ENCODE peak calls at places on chromosomes 12 and 14, in four cellular contexts. One of them, this sample, is unnamed.

GRCh38 chr12:55933158-55933798 is 2.3 kb downstream of the DGKA start:
- DNase-seq in sigmoid colon: no peak
- DNase-seq in A549: peak
- DNase-seq in kidney: peak
- DNase-seq in this sample: no peak

GRCh38 chr12:52903855-52904508 is 894 bp downstream of the KRT8 start:
- DNase-seq in sigmoid colon: no peak
- DNase-seq in A549: peak
- DNase-seq in kidney: peak
- DNase-seq in this sample: no peak

GRCh38 chr14:24251880-24252288 is 9.5 kb upstream of the TINF2 start:
- DNase-seq in sigmoid colon: peak
- DNase-seq in A549: no peak
- DNase-seq in kidney: no peak
- DNase-seq in this sample: no peak

GRCh38 chr12:51926064-51926632 is 18.8 kb downstream of the ACVRL1 start:
- DNase-seq in sigmoid colon: no peak
- DNase-seq in A549: no peak
- DNase-seq in kidney: no peak
- DNase-seq in this sample: no peak

GRCh38 chr12:100164153-100164704 is 21.6 kb upstream of the BLTP3B start:
- DNase-seq in sigmoid colon: no peak
- DNase-seq in A549: no peak
- DNase-seq in kidney: no peak
- DNase-seq in this sample: no peak

GRCh38 chr14:105475916-105476845 is 1.6 kb downstream of the CRIP2 start:
- DNase-seq in sigmoid colon: no peak
- DNase-seq in A549: no peak
- DNase-seq in kidney: peak
- DNase-seq in this sample: no peak

GRCh38 chr14:38127356-38127755 is 80.3 kb upstream of the SSTR1 start:
- DNase-seq in sigmoid colon: no peak
- DNase-seq in A549: no peak
- DNase-seq in kidney: no peak
- DNase-seq in this sample: no peak

GRCh38 chr12:114355389-114356088 is 50.4 kb downstream of the TBX5 start:
- DNase-seq in sigmoid colon: no peak
- DNase-seq in A549: peak
- DNase-seq in kidney: no peak
- DNase-seq in this sample: peak

GRCh38 chr14:101077511-101078074 is 174.1 kb upstream of the RTL1 start:
- DNase-seq in sigmoid colon: peak
- DNase-seq in A549: no peak
- DNase-seq in kidney: no peak
- DNase-seq in this sample: no peak

GRCh38 chr12:1670815-1671268 is 20.0 kb upstream of the ADIPOR2 start:
- DNase-seq in sigmoid colon: no peak
- DNase-seq in A549: no peak
- DNase-seq in kidney: no peak
- DNase-seq in this sample: no peak

GRCh38 chr14:50974118-50974517 is 29.8 kb upstream of the PYGL start:
- DNase-seq in sigmoid colon: no peak
- DNase-seq in A549: no peak
- DNase-seq in kidney: no peak
- DNase-seq in this sample: no peak

GRCh38 chr14:73943083-73943482 is 6.8 kb downstream of the FAM161B start:
- DNase-seq in sigmoid colon: no peak
- DNase-seq in A549: peak
- DNase-seq in kidney: no peak
- DNase-seq in this sample: no peak

GRCh38 chr14:99513946-99514551 is 32.8 kb downstream of the CCNK start:
- DNase-seq in sigmoid colon: no peak
- DNase-seq in A549: no peak
- DNase-seq in kidney: no peak
- DNase-seq in this sample: no peak

GRCh38 chr14:88960528-88960927 is 136.1 kb downstream of the TTC8 start:
- DNase-seq in sigmoid colon: no peak
- DNase-seq in A549: no peak
- DNase-seq in kidney: no peak
- DNase-seq in this sample: no peak

GRCh38 chr14:68748691-68749090 is 44.2 kb downstream of the ZFP36L1 start:
- DNase-seq in sigmoid colon: no peak
- DNase-seq in A549: no peak
- DNase-seq in kidney: no peak
- DNase-seq in this sample: no peak

GRCh38 chr14:33566082-33566481 is 384.8 kb downstream of the EGLN3 start:
- DNase-seq in sigmoid colon: no peak
- DNase-seq in A549: no peak
- DNase-seq in kidney: no peak
- DNase-seq in this sample: no peak

GRCh38 chr12:26287666-26288408 is 92.5 kb downstream of the SSPN start:
- DNase-seq in sigmoid colon: no peak
- DNase-seq in A549: no peak
- DNase-seq in kidney: peak
- DNase-seq in this sample: no peak

GRCh38 chr14:93332032-93332852 is 594 bp downstream of the BTBD7 start:
- DNase-seq in sigmoid colon: peak
- DNase-seq in A549: peak
- DNase-seq in kidney: peak
- DNase-seq in this sample: no peak

GRCh38 chr12:106140223-106140986 is 1.7 kb upstream of the NUAK1 start:
- DNase-seq in sigmoid colon: no peak
- DNase-seq in A549: no peak
- DNase-seq in kidney: no peak
- DNase-seq in this sample: no peak
- H3K4me3 ChIP-seq in sigmoid colon: peak
- H3K4me3 ChIP-seq in A549: peak
- H3K4me3 ChIP-seq in kidney: peak
- H3K4me3 ChIP-seq in this sample: no peak

GRCh38 chr12:108629156-108629555 is 4.5 kb downstream of the SELPLG start:
- DNase-seq in sigmoid colon: no peak
- DNase-seq in A549: no peak
- DNase-seq in kidney: no peak
- DNase-seq in this sample: no peak
- H3K4me3 ChIP-seq in sigmoid colon: no peak
- H3K4me3 ChIP-seq in A549: no peak
- H3K4me3 ChIP-seq in kidney: no peak
- H3K4me3 ChIP-seq in this sample: peak

GRCh38 chr12:105931762-105932587 is 206.8 kb downstream of the NUAK1 start:
- DNase-seq in sigmoid colon: no peak
- DNase-seq in A549: no peak
- DNase-seq in kidney: no peak
- DNase-seq in this sample: no peak

GRCh38 chr12:105935106-105935505 is 203.6 kb downstream of the NUAK1 start:
- DNase-seq in sigmoid colon: no peak
- DNase-seq in A549: no peak
- DNase-seq in kidney: no peak
- DNase-seq in this sample: no peak

GRCh38 chr12:105936496-105936895 is 202.3 kb downstream of the NUAK1 start:
- DNase-seq in sigmoid colon: no peak
- DNase-seq in A549: no peak
- DNase-seq in kidney: no peak
- DNase-seq in this sample: no peak

GRCh38 chr12:105935981-105936380 is 202.8 kb downstream of the NUAK1 start:
- DNase-seq in sigmoid colon: no peak
- DNase-seq in A549: no peak
- DNase-seq in kidney: no peak
- DNase-seq in this sample: peak

DNA sequence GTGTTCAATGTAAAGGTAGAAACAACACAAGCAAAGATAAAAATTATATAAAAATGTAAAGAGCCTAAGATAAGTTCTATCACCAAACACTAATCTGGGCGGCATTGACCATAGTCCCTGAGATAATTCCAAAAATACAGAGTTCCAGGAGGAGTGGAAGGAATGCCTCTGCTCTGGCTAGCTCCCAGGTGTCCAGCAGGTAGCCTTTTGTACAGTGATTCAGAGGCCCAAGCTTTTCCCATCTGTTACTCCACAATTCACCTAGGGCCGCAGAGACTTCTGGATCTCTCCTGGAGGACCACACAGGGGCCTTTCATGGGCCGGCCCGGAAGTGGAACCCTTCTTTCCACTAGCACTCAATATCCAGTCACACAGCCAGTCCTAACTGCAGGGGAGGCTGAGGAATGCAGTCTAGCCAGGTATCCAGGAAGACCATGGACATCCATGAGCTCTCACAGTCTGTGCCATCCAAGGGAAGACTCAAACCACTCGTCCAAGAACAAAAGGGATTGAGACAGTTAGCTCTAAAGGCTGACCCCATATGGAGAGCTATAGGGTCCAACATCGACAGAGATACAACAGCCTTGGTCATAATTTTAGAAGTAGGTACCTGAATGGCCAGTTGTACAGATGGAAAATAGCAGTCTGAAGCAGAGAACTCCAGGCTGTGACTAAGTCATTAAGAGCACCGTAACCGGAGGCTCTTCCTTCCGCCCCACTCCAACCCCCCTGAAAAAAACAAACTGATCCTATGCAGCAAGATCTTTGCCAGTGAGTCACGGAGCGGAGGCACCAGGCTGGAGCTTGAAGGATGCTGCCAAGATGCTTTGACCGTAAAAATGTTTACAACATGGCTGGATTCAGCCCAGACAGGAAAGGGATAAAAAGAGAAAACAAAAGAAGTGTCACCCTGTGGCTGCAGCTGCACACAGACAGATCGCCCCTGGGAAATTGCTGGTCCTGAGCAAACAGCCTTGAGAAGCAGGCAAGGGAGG is 204.8 kb downstream of the NUAK1 start:
- DNase-seq in sigmoid colon: peak
- DNase-seq in A549: peak
- DNase-seq in kidney: peak
- DNase-seq in this sample: no peak
- H3K4me3 ChIP-seq in sigmoid colon: no peak
- H3K4me3 ChIP-seq in A549: no peak
- H3K4me3 ChIP-seq in kidney: no peak
- H3K4me3 ChIP-seq in this sample: no peak

GRCh38 chr12:48890657-48891418 is 25.2 kb upstream of the RND1 start:
- DNase-seq in sigmoid colon: peak
- DNase-seq in A549: peak
- DNase-seq in kidney: peak
- DNase-seq in this sample: peak
- H3K4me3 ChIP-seq in sigmoid colon: peak
- H3K4me3 ChIP-seq in A549: peak
- H3K4me3 ChIP-seq in kidney: no peak
- H3K4me3 ChIP-seq in this sample: no peak

GRCh38 chr12:91172051-91172450 is 10.6 kb downstream of the DCN start:
- DNase-seq in sigmoid colon: no peak
- DNase-seq in A549: no peak
- DNase-seq in kidney: no peak
- DNase-seq in this sample: no peak

GRCh38 chr12:91177380-91177779 is 5.2 kb downstream of the DCN start:
- DNase-seq in sigmoid colon: no peak
- DNase-seq in A549: no peak
- DNase-seq in kidney: no peak
- DNase-seq in this sample: no peak

GRCh38 chr12:91178139-91178561 is 4.5 kb downstream of the DCN start:
- DNase-seq in sigmoid colon: no peak
- DNase-seq in A549: peak
- DNase-seq in kidney: no peak
- DNase-seq in this sample: no peak

GRCh38 chr12:91171475-91171874 is 11.1 kb downstream of the DCN start:
- DNase-seq in sigmoid colon: peak
- DNase-seq in A549: no peak
- DNase-seq in kidney: no peak
- DNase-seq in this sample: no peak

GRCh38 chr12:91173139-91173538 is 9.5 kb downstream of the DCN start:
- DNase-seq in sigmoid colon: no peak
- DNase-seq in A549: no peak
- DNase-seq in kidney: no peak
- DNase-seq in this sample: no peak
- H3K4me3 ChIP-seq in sigmoid colon: no peak
- H3K4me3 ChIP-seq in A549: no peak
- H3K4me3 ChIP-seq in kidney: no peak
- H3K4me3 ChIP-seq in this sample: no peak

DNA sequence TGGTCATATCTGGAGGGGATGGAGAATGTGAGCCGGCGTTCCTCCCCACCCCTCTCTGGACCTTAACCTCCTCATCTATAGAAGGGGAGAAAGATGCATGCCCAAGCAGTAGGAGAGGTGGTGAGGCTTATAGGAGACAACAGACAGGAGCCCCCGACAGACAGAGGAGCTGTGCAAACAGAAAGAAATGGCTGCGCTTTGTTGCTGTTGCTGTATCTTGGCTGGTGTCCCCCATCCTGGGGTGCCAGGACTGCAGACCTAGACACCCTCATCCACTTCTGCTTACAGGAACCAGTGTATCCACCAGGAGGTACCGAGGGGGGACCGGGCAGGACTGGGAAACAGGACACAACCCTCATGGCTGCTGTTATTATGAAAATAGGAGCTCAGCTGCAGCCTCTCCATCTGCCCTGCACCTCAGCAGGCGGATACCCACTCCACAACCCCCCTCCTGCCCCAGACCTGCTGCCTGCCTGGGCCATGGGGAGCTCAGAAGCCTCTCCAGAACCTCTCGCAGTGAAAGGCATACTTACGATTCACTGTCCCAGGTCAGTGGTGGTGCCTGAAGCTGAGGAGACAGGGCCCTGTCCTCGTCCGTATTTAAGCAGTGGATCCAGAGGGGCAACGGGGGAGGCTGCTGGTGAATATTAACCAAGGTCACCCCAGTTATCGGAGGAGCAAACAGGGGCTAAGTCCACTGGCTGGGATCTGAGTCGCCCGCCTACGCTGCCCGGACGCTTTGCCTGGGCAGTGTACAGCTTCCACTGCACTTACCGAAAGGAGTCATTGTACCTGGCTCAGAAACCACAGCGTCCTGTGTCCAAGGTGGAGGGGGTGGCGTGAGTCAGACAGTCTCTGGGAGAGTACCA is at the start of gene SERPINA1:
- DNase-seq in sigmoid colon: peak
- DNase-seq in A549: no peak
- DNase-seq in kidney: no peak
- DNase-seq in this sample: no peak
- H3K4me3 ChIP-seq in sigmoid colon: no peak
- H3K4me3 ChIP-seq in A549: no peak
- H3K4me3 ChIP-seq in kidney: peak
- H3K4me3 ChIP-seq in this sample: no peak